ENCODE peak calls at places on chromosomes 12 and 14, in five cellular contexts. S, P, Z, Q and D are unnamed samples.

GRCh38 chr12:91098942-91099341 is 12.4 kb downstream of the LUM start:
- DNase-seq in P (no peak), Z (no peak), S (no peak), Q (no peak), D (peak)

GRCh38 chr12:72448089-72448488 is 175.9 kb downstream of the TRHDE start:
- DNase-seq in Q (no peak), Z (no peak), S (no peak), P (no peak), D (no peak)

GRCh38 chr14:98580131-98580678 is 691.8 kb downstream of the BCL11B start:
- DNase-seq in S (no peak), P (no peak), Q (no peak), Z (no peak), D (no peak)

GRCh38 chr12:57864382-57864781 is 17.9 kb upstream of the CTDSP2 start:
- DNase-seq in P (no peak), S (no peak), Z (no peak), Q (no peak), D (no peak)

GRCh38 chr12:39451977-39452376 is 9.1 kb upstream of the KIF21A start:
- DNase-seq in P (no peak), S (no peak), Z (no peak), Q (no peak), D (no peak)

GRCh38 chr12:66713984-66714383 is 35.1 kb upstream of the GRIP1 start:
- DNase-seq in Q (no peak), S (no peak), Z (no peak), P (no peak), D (no peak)

GRCh38 chr12:21691515-21691914 is 33.9 kb upstream of the LDHB start:
- DNase-seq in S (no peak), P (no peak), Z (no peak), Q (no peak), D (no peak)

GRCh38 chr14:59278111-59278510 is 89.6 kb downstream of the DAAM1 start:
- DNase-seq in S (no peak), P (no peak), Q (no peak), Z (no peak), D (peak)

GRCh38 chr14:104531421-104532190 is 48.0 kb upstream of the C14orf180 start:
- DNase-seq in P (peak), Z (no peak), Q (no peak), S (no peak), D (no peak)

GRCh38 chr12:24821691-24822090 is 127.2 kb downstream of the BCAT1 start:
- DNase-seq in S (no peak), Z (no peak), P (no peak), Q (no peak), D (peak)

GRCh38 chr14:75926431-75926830 is 55.4 kb downstream of the TGFB3 start:
- DNase-seq in Q (no peak), P (no peak), Z (no peak), S (no peak), D (no peak)
- TF ChIP-seq CTCF in Q (no peak), P (no peak), Z (no peak), S (no peak), D (no peak)

GRCh38 chr14:49549446-49549845 is 36.7 kb downstream of the RPS29 start:
- DNase-seq in S (no peak), P (no peak), Q (no peak), Z (no peak), D (no peak)

GRCh38 chr14:49551569-49551968 is 34.6 kb downstream of the RPS29 start:
- DNase-seq in Z (no peak), Q (no peak), P (no peak), S (no peak), D (no peak)

GRCh38 chr14:49550284-49551184 is 35.6 kb downstream of the RPS29 start:
- DNase-seq in Q (no peak), Z (no peak), P (no peak), S (no peak), D (peak)

GRCh38 chr14:49552630-49553029 is 33.5 kb downstream of the RPS29 start:
- DNase-seq in Z (no peak), Q (no peak), P (no peak), S (no peak), D (no peak)

GRCh38 chr14:49549881-49550280 is 36.3 kb downstream of the RPS29 start:
- DNase-seq in P (no peak), S (no peak), Z (no peak), Q (no peak), D (peak)
- H3K4me3 ChIP-seq in P (no peak), S (no peak), Z (no peak), Q (no peak), D (no peak)

DNA sequence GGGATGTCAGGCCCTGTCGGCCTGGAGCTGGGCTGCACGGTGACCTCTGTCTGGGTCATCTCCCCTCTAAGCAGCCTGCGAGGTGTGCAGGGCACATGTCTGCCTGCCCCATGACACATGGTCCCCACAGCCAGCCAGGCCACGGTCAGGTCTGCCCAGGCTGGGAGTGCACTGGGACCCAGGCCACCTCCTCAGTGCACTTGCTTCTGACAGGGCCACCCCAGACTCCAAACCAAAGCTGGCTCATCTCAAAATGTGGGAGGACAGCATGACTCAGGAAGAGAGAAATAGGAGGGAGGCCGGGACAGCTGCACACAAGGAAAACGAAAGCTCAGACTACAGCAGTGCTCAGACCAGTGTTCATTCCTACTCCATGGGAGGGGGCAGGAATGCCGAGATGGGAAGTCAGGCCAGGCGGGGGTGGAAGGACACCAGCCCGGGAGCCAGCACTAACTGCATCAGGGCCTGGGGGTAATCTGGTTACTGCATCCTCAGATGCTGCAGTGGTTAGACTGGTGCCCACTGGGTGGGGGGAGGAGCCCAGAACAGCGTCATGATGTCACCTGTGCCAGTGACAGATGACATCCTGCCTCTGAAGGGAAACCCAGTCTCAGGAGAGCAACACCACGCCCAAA is 4.0 kb downstream of the P2RX2 start:
- DNase-seq in Q (no peak), P (no peak), Z (no peak), S (peak), D (peak)
- TF ChIP-seq CTCF in Q (no peak), P (no peak), Z (no peak), S (no peak), D (no peak)

GRCh38 chr12:26711072-26711471 is 121.9 kb downstream of the ITPR2 start:
- DNase-seq in S (no peak), Q (no peak), Z (no peak), P (no peak), D (no peak)

GRCh38 chr12:26712892-26713291 is 120.1 kb downstream of the ITPR2 start:
- DNase-seq in Q (no peak), Z (no peak), P (no peak), S (no peak), D (no peak)

GRCh38 chr12:26711569-26711968 is 121.4 kb downstream of the ITPR2 start:
- DNase-seq in P (no peak), Q (no peak), S (no peak), Z (no peak), D (no peak)

GRCh38 chr12:26713885-26714383 is 119.1 kb downstream of the ITPR2 start:
- DNase-seq in Z (no peak), S (no peak), Q (no peak), P (no peak), D (no peak)

DNA sequence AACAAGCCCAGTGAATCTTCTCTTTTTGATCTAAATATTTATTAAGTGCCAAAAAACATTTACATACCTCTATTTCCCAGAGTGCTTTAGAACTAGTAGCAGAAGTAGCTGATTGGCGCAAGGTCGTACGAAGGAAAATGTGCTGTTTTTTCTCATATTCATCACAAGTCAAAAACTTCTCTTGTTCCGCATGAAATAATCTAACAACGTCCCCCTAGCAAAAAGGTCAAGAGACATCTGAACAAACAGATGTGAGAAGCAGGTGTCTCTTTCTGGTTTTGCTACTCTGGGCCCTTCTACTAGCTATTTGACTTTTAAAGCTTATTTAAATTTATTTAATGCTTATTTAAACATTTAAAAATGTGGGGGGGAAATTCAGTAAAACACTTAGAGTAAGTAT is 117.8 kb downstream of the ITPR2 start:
- DNase-seq in Q (no peak), S (no peak), Z (no peak), P (no peak), D (no peak)
- H3K4me3 ChIP-seq in Q (no peak), S (no peak), Z (no peak), P (no peak), D (no peak)

GRCh38 chr14:52080817-52081755 is 12.2 kb upstream of the NID2 start:
- DNase-seq in P (no peak), Z (no peak), S (no peak), Q (no peak), D (peak)
- TF ChIP-seq CTCF in P (no peak), Z (no peak), S (no peak), Q (no peak), D (no peak)